ENCODE peak calls at places on chromosomes 13 and 19, in eight cellular contexts. C, Q, N, U, O, V, A and Y are unnamed samples.
A peak's percentile ranks its signal among the peaks of the same experiment; 100 is the strongest.

GRCh38 chr19:49987159-49987698 is 26.3 kb upstream of the SIGLEC11 start:
- DNase-seq in C (peak; percentile 76), Q (peak; percentile 89), N (peak; percentile 86), U (peak; percentile 66), O (peak; percentile 69), V (peak; percentile 98), A (peak; percentile 45), Y (peak; percentile 63)

GRCh38 chr19:46386151-46386550 is 27.2 kb downstream of the CCDC8 start:
- DNase-seq in C (no peak), Q (no peak), N (no peak), U (no peak), O (no peak), V (no peak), A (no peak), Y (no peak)

GRCh38 chr19:35557539-35558399 is 5.7 kb downstream of the ATP4A start:
- DNase-seq in C (peak; percentile 72), Q (no peak), N (peak; percentile 91), U (peak; percentile 15), O (peak; percentile 84), V (peak; percentile 92), A (no peak), Y (peak; percentile 59)

GRCh38 chr19:13036366-13036976 is 41.2 kb downstream of the NFIX start:
- DNase-seq in C (no peak), Q (no peak), N (no peak), U (no peak), O (no peak), V (no peak), A (no peak), Y (no peak)

GRCh38 chr19:16026131-16026530 is 50.2 kb upstream of the TPM4 start:
- DNase-seq in C (no peak), Q (no peak), N (no peak), U (no peak), O (no peak), V (no peak), A (no peak), Y (no peak)

GRCh38 chr19:18951721-18952281 is 10.8 kb upstream of the HOMER3 start:
- DNase-seq in C (no peak), Q (no peak), N (no peak), U (no peak), O (no peak), V (no peak), A (no peak), Y (no peak)

GRCh38 chr13:77896536-77896935 is 22.1 kb downstream of the EDNRB start:
- DNase-seq in C (no peak), Q (no peak), N (peak; percentile 94), U (no peak), O (no peak), V (no peak), A (no peak), Y (no peak)

GRCh38 chr13:109479991-109480696 is 306.2 kb downstream of the IRS2 start:
- DNase-seq in C (no peak), Q (no peak), N (peak; percentile 11), U (no peak), O (no peak), V (peak; percentile 19), A (no peak), Y (no peak)

GRCh38 chr13:29156136-29156535 is 336.0 kb downstream of the MTUS2 start:
- DNase-seq in C (no peak), Q (no peak), N (no peak), U (no peak), O (no peak), V (no peak), A (no peak), Y (no peak)

GRCh38 chr13:92900455-92900854 is 326.2 kb upstream of the GPC6 start:
- DNase-seq in C (no peak), Q (no peak), N (no peak), U (no peak), O (no peak), V (no peak), A (no peak), Y (no peak)

GRCh38 chr13:110127986-110128511 is 178.9 kb downstream of the COL4A1 start:
- DNase-seq in C (no peak), Q (no peak), N (no peak), U (no peak), O (no peak), V (no peak), A (no peak), Y (no peak)

GRCh38 chr19:47226426-47227346 is 4.3 kb downstream of the BBC3 start:
- DNase-seq in C (peak; percentile 86), Q (no peak), N (peak; percentile 95), U (peak; percentile 47), O (peak; percentile 82), V (peak; percentile 32), A (peak; percentile 24), Y (peak; percentile 55)

GRCh38 chr19:15432018-15432494 is 13.3 kb upstream of the AKAP8L start:
- DNase-seq in C (peak; percentile 67), Q (no peak), N (no peak), U (no peak), O (no peak), V (peak; percentile 20), A (no peak), Y (no peak)

GRCh38 chr19:2289714-2290435 is 7.9 kb upstream of the PEAK3 start:
- DNase-seq in C (peak; percentile 92), Q (no peak), N (no peak), U (no peak), O (no peak), V (no peak), A (no peak), Y (peak; percentile 57)

GRCh38 chr13:111328111-111328802 is 7.8 kb downstream of the TEX29 start:
- DNase-seq in C (no peak), Q (no peak), N (no peak), U (no peak), O (no peak), V (no peak), A (no peak), Y (no peak)